ENCODE peak calls at places on chromosomes 2 and 18, in four cellular contexts. W is neural progenitor cell, K is HCT116, V is astrocyte. N is an unnamed sample.

GRCh38 chr2:164737612-164738081 is 104.0 kb downstream of the COBLL1 start:
- DNase-seq in W (peak), K (peak), V (peak), N (peak)

GRCh38 chr2:74415762-74416395 is 5.5 kb downstream of the C2orf81 start:
- DNase-seq in V (no peak), W (no peak), K (no peak), N (no peak)

GRCh38 chr2:152594792-152595191 is 122.5 kb downstream of the PRPF40A start:
- DNase-seq in K (no peak), W (no peak), V (no peak), N (no peak)

GRCh38 chr2:55153564-55154315 is 78.4 kb downstream of the CLHC1 start:
- DNase-seq in V (no peak), K (no peak), W (no peak), N (no peak)

GRCh38 chr2:112048887-112049286 is 6.2 kb upstream of the TMEM87B start:
- DNase-seq in W (peak), V (peak), K (peak), N (peak)

GRCh38 chr2:216994231-216994997 is 134.6 kb upstream of the TNP1 start:
- DNase-seq in K (no peak), V (no peak), W (no peak), N (no peak)

GRCh38 chr2:189165656-189166380 is 13.7 kb downstream of the COL5A2 start:
- DNase-seq in V (no peak), W (no peak), K (no peak), N (no peak)

GRCh38 chr2:184201246-184201645 is 397.1 kb upstream of the ZNF804A start:
- DNase-seq in W (no peak), K (no peak), V (no peak), N (no peak)

GRCh38 chr2:234694244-234695013 is 197.5 kb upstream of the ARL4C start:
- DNase-seq in K (peak), V (peak), W (no peak), N (no peak)

GRCh38 chr2:113021312-113021711 is 16.1 kb downstream of the IL36A start:
- DNase-seq in K (no peak), V (no peak), W (no peak), N (no peak)

GRCh38 chr2:173311844-173312606 is 42.6 kb upstream of the CDCA7 start:
- DNase-seq in V (no peak), W (no peak), K (no peak), N (no peak)

GRCh38 chr18:23924813-23925212 is 89.7 kb upstream of the TTC39C start:
- DNase-seq in V (peak), W (no peak), K (no peak), N (no peak)

GRCh38 chr18:69725855-69726508 is 221.7 kb downstream of the CD226 start:
- DNase-seq in K (no peak), W (no peak), V (peak), N (no peak)

GRCh38 chr2:45128580-45128997 is 119.3 kb upstream of the SIX2 start:
- DNase-seq in W (no peak), K (no peak), V (peak), N (no peak)

GRCh38 chr2:25380586-25381360 is 39.0 kb upstream of the DNMT3A start:
- DNase-seq in W (no peak), V (no peak), K (no peak), N (peak)

GRCh38 chr18:48022531-48023330 is 92.3 kb upstream of the SMAD2 start:
- DNase-seq in W (peak), V (peak), K (peak), N (peak)

GRCh38 chr2:1676913-1677832 is 67.1 kb downstream of the PXDN start:
- DNase-seq in W (no peak), K (no peak), V (no peak), N (no peak)

GRCh38 chr18:40347261-40347660 is 1607.8 kb upstream of the PIK3C3 start:
- DNase-seq in V (no peak), W (no peak), K (no peak), N (no peak)

GRCh38 chr2:136305517-136306192 is 187.7 kb upstream of the CXCR4 start:
- DNase-seq in K (no peak), V (no peak), W (no peak), N (no peak)

GRCh38 chr2:207561386-207562080 is 31.8 kb downstream of the CREB1 start:
- DNase-seq in W (no peak), K (no peak), V (peak), N (no peak)

GRCh38 chr2:66853585-66853984 is 418.7 kb downstream of the MEIS1 start:
- DNase-seq in K (no peak), V (peak), W (no peak), N (no peak)

GRCh38 chr18:65752625-65753325 is 2.0 kb downstream of the CDH7 start:
- DNase-seq in W (no peak), V (no peak), K (no peak), N (no peak)
- H2AFZ ChIP-seq in W (no peak), V (no peak), K (no peak), N (no peak)

GRCh38 chr2:42201228-42201855 is 32.2 kb downstream of the EML4 start:
- DNase-seq in K (no peak), V (no peak), W (no peak), N (no peak)
- H3K4me2 ChIP-seq in K (no peak), V (no peak), W (no peak), N (no peak)

GRCh38 chr2:36569267-36569860 is 28.6 kb downstream of the FEZ2 start:
- DNase-seq in W (no peak), K (no peak), V (no peak), N (no peak)
- H2AFZ ChIP-seq in W (no peak), K (no peak), V (no peak), N (no peak)

GRCh38 chr18:74944676-74945075 is 264.3 kb downstream of the PTGR3 start:
- DNase-seq in K (no peak), V (peak), W (no peak), N (no peak)

GRCh38 chr18:74940856-74941255 is 268.1 kb downstream of the PTGR3 start:
- DNase-seq in W (no peak), K (no peak), V (no peak), N (no peak)

GRCh38 chr18:74945774-74946545 is 263.0 kb downstream of the PTGR3 start:
- DNase-seq in K (no peak), V (peak), W (no peak), N (no peak)

GRCh38 chr18:74946646-74947045 is 262.3 kb downstream of the PTGR3 start:
- DNase-seq in K (no peak), V (no peak), W (no peak), N (no peak)

DNA sequence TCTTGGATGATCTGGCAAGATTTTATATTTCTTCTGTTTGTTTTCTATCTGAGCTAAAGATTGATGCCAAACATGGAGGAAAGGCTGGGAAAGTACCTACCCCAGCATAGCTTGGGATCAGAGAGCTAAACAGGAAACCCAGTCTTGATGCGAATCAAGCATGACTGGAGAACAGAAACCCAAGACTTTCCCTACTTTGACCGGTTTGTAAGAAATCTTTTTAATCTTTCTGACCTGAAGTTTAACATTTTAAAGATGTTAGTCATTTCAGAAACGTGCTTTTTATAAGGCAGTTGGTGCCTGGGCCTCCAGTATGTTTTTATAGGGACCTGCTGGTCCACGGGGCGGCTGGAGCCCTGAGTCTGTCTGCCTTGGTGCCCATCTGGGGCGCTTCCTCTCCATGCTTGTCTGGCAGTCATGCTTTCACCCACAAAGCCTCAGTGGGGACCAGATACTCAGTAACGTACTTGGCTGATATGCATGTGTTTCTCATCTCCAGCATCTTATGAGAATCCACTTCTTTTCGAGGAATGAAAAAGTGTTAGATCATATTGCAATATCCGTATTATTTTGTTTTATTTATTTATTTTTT is 266.5 kb downstream of the PTGR3 start:
- DNase-seq in V (peak), K (no peak), W (no peak), N (no peak)
- H3K4me2 ChIP-seq in V (no peak), K (no peak), W (no peak), N (no peak)

GRCh38 chr18:50465211-50466153 is 90.6 kb downstream of the SKA1 start:
- DNase-seq in V (no peak), K (no peak), W (no peak), N (no peak)
- H2AFZ ChIP-seq in V (no peak), K (no peak), W (no peak), N (no peak)

N was measured in OCI-LY7.